ENCODE peak calls at places on chromosomes 4 and X, in four cellular contexts. J is aorta, A is WERI-Rb-1, N is RWPE1. T is an unnamed sample.

GRCh38 chr4:170705907-170706306 is 616.2 kb upstream of the AADAT start:
- DNase-seq in J (no peak), N (no peak), A (no peak), T (no peak)

GRCh38 chr4:165662341-165662740 is 210.7 kb upstream of the TLL1 start:
- DNase-seq in N (no peak), J (no peak), A (no peak), T (no peak)

GRCh38 chrX:42732506-42732905 is 45.5 kb downstream of the PPP1R2C start:
- DNase-seq in A (no peak), J (no peak), N (no peak), T (no peak)

GRCh38 chr4:4481394-4482000 is 60.4 kb downstream of the STX18 start:
- DNase-seq in A (no peak), J (no peak), N (no peak), T (no peak)

GRCh38 chr4:181312066-181312465 is 931.1 kb upstream of the TENM3 start:
- DNase-seq in N (no peak), J (no peak), A (no peak), T (no peak)

GRCh38 chr4:4726051-4726450 is 133.4 kb upstream of the MSX1 start:
- DNase-seq in J (no peak), A (no peak), N (no peak), T (no peak)

GRCh38 chr4:162241857-162242256 is 78.1 kb upstream of the FSTL5 start:
- DNase-seq in A (no peak), N (no peak), J (no peak), T (no peak)

GRCh38 chr4:139658185-139658584 is 7.4 kb upstream of the MGST2 start:
- DNase-seq in A (no peak), J (no peak), N (no peak), T (no peak)

GRCh38 chr4:186936496-186937375 is 213.1 kb upstream of the FAT1 start:
- DNase-seq in N (peak), A (no peak), J (no peak), T (no peak)

GRCh38 chr4:86918539-86919072 is 16.2 kb upstream of the AFF1 start:
- DNase-seq in J (no peak), N (no peak), A (no peak), T (no peak)

GRCh38 chrX:120499301-120500097 is 30.4 kb upstream of the LAMP2 start:
- DNase-seq in A (no peak), N (no peak), J (no peak), T (no peak)

GRCh38 chr4:98688416-98689290 is 30.2 kb upstream of the TSPAN5 start:
- DNase-seq in J (no peak), A (no peak), N (peak), T (peak)

GRCh38 chr4:143441678-143442077 is 71.8 kb upstream of the SMARCA5 start:
- DNase-seq in J (no peak), N (no peak), A (no peak), T (no peak)

GRCh38 chr4:153789741-153790651 is 1.1 kb upstream of the SFRP2 start:
- DNase-seq in J (no peak), A (no peak), N (no peak), T (no peak)

GRCh38 chr4:60683953-60684352 is 516.2 kb upstream of the ADGRL3 start:
- DNase-seq in A (no peak), J (no peak), N (no peak), T (no peak)

GRCh38 chr4:119068529-119068962 is 67.1 kb upstream of the MYOZ2 start:
- DNase-seq in A (no peak), N (peak), J (no peak), T (no peak)

GRCh38 chr4:15400911-15401671 is 26.7 kb upstream of the C1QTNF7 start:
- DNase-seq in A (no peak), J (peak), N (peak), T (peak)

GRCh38 chrX:123833387-123833786 is 26.5 kb upstream of the XIAP start:
- DNase-seq in A (peak), N (peak), J (no peak), T (peak)

GRCh38 chrX:72569786-72570185 is 2.9 kb downstream of the HDAC8 start:
- DNase-seq in A (no peak), N (peak), J (no peak), T (no peak)

GRCh38 chr4:148015058-148015457 is 283.2 kb downstream of the ARHGAP10 start:
- DNase-seq in J (no peak), N (no peak), A (no peak), T (no peak)

GRCh38 chr4:91958651-91959050 is 345.1 kb upstream of the GRID2 start:
- DNase-seq in J (no peak), A (no peak), N (no peak), T (no peak)

GRCh38 chr4:54554339-54554990 is 103.3 kb upstream of the KIT start:
- DNase-seq in A (no peak), N (no peak), J (no peak), T (no peak)

GRCh38 chrX:149497626-149498025 is 7.5 kb downstream of the IDS start:
- DNase-seq in A (no peak), N (peak), J (no peak), T (no peak)

GRCh38 chr4:79917246-79917645 is 155.8 kb downstream of the ANTXR2 start:
- DNase-seq in N (peak), J (peak), A (peak), T (peak)

GRCh38 chr4:112145326-112145819 is at the start of gene FAM241A:
- DNase-seq in A (peak), N (peak), J (peak), T (peak)

GRCh38 chrX:124338733-124339514 is 6.5 kb downstream of the TEX13D start:
- DNase-seq in J (no peak), A (no peak), N (no peak), T (no peak)

GRCh38 chr4:27360651-27361347 is 500.2 kb downstream of the STIM2 start:
- DNase-seq in A (no peak), N (peak), J (no peak), T (no peak)

GRCh38 chr4:182142146-182143085 is 100.8 kb upstream of the TENM3 start:
- DNase-seq in J (peak), A (peak), N (peak), T (no peak)

GRCh38 chr4:56410247-56410646 is 23.0 kb upstream of the AASDH start:
- DNase-seq in N (peak), A (peak), J (no peak), T (no peak)

DNA sequence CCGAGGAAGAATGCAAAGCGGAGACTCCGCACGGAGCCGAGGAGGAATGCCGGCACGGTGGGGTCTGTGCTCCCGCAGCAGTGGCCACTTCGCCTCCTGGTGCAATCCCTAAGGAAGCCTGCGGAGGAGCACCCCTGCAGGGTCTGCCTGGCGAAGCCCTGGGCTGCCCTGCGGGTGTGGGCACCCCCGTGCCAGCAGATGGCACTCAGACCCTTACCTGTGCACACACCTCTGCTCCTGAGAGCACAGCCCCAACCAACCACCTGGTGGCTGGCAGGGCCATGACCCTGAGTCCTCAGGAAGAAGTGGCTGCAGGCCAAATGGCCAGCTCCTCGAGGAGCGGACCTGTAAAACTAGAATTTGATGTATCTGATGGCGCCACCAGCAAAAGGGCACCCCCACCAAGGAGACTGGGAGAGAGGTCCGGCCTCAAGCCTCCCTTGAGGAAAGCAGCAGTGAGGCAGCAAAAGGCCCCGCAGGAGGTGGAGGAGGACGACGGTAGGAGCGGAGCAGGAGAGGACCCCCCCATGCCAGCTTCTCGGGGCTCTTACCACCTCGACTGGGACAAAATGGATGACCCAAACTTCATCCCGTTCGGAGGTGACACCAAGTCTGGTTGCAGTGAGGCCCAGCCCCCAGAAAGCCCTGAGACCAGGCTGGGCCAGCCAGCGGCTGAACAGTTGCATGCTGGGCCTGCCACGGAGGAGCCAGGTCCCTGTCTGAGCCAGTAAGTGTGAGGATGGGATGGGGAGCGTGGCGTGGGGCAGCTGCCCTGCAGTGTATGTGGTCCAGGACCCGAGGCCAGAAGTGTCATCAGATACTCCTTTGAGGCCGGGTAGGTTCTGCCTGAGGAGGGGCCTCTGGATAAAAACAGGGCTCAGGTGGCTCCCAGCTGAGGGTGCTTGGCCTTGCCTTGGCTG is 7.0 kb downstream of the TACC3 start:
- DNase-seq in J (peak), N (no peak), A (no peak), T (no peak)
- H3K27ac ChIP-seq in J (no peak), N (peak), A (no peak), T (no peak)

GRCh38 chr4:1209821-1210220 is 37.4 kb upstream of the SPON2 start:
- DNase-seq in A (peak), J (peak), N (no peak), T (no peak)
- H3K27ac ChIP-seq in A (peak), J (no peak), N (peak), T (no peak)

DNA sequence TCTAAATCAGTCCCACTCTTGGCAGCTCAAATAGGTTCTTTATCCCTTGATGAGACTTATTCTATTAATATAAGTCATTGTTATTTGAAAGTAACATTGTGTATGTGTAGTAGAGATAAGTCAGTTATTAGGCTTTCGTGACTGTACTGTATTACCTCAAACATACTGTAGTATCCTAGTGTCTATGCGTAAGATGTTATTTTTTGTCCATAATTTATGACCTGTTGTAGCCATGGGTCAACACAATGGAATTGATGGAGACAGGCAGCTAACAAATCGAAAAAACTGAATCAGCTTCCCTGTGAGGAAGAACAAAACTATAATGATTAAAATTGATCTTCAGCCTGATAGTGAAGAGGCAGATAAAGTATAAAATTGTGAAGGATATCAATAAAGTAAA is 41.8 kb downstream of the CLCN3 start:
- DNase-seq in J (no peak), N (no peak), A (no peak), T (no peak)
- H3K27ac ChIP-seq in J (no peak), N (no peak), A (no peak), T (no peak)

DNA sequence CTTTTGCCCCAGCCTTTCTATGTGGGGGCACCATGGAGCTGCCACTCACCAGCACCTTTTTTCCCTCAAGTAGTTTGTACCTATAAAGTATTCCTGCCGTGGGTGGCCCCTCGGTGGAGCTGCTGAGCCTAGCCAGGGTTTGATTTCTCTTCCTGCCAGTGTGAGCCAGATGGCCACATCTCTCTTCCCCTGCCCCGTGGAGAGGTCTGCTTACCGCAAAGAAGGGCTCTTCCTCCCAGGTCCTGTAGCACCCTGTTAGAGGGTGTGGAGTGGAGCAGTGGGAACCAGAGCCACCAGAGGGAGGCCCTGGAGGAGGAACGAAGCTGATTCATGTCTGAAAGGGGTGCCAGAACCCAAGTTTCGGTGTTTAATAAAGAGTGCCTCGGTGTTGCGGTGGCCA is 95.4 kb downstream of the PTTG2 start:
- DNase-seq in N (no peak), A (peak), J (no peak), T (no peak)
- H3K27ac ChIP-seq in N (peak), A (peak), J (no peak), T (no peak)

DNA sequence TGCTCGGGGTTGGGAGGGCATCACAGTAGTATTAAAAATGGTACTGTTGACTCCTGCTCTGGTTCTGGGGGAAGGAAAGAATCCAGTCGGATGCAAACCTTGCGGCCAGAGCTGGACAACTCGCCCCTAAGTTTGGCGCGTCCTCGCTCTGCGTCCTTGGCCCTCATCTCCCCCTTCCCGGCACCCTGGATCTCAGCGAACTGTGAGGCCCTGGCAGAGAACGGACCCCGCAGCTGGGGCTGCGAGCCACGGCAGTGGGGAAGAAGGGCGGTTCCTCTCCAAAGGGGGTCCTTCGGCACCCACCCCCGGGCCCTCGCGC is 14.0 kb downstream of the ARHGEF6 start:
- DNase-seq in J (no peak), A (no peak), N (no peak), T (no peak)
- H3K27ac ChIP-seq in J (peak), A (no peak), N (no peak), T (no peak)

GRCh38 chr4:142377345-142378091 is 468.6 kb downstream of the INPP4B start:
- DNase-seq in N (no peak), J (no peak), A (no peak), T (no peak)

GRCh38 chr4:142376204-142376603 is 469.9 kb downstream of the INPP4B start:
- DNase-seq in J (no peak), N (no peak), A (no peak), T (no peak)

GRCh38 chr4:142369141-142369540 is 477.0 kb downstream of the INPP4B start:
- DNase-seq in A (no peak), N (no peak), J (no peak), T (no peak)

GRCh38 chr4:142372570-142373300 is 473.4 kb downstream of the INPP4B start:
- DNase-seq in A (no peak), N (no peak), J (no peak), T (no peak)

GRCh38 chr4:142373610-142374009 is 472.5 kb downstream of the INPP4B start:
- DNase-seq in J (no peak), N (no peak), A (no peak), T (no peak)
- H3K27ac ChIP-seq in J (no peak), N (no peak), A (no peak), T (no peak)

GRCh38 chrX:69317721-69318120 is 152.5 kb upstream of the PJA1 start:
- DNase-seq in A (no peak), J (no peak), N (no peak), T (no peak)

GRCh38 chrX:69312141-69312670 is 147.0 kb upstream of the PJA1 start:
- DNase-seq in N (no peak), J (no peak), A (no peak), T (no peak)

GRCh38 chrX:69314436-69315348 is 149.4 kb upstream of the PJA1 start:
- DNase-seq in N (no peak), A (peak), J (no peak), T (no peak)

GRCh38 chrX:69309074-69309792 is 144.0 kb upstream of the PJA1 start:
- DNase-seq in J (no peak), A (no peak), N (no peak), T (no peak)

DNA sequence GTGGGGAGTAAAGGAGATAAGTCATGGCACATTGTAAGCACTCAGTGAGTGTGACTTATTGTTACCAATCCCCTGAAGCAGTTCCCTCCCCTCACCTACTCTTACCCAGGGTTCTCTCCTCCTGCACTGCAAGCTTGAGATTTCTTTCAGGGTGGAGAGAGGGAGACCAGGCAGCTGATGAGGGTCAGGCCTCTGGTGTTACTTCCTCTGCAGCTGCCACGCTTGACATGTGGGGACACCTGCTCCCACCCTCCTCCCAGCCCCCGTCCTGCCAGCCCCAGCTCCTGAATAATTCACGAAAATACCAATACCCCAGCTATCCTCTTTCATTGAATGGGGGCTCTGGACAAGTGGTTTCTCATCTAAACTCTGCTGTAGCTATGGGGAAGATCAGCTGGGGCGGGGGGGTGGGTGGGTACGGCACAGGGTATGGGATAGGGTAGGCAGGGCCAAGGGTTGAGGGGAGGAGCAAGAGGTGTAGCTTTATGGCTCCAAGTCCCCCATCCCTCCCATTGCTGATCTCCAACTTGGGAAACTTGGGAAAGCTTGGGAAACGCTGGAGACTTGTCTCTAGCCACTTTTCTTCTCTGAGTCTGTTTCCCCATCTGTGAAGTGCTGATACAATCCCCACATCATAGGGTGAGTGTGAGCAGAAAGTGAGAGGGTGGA is 148.5 kb upstream of the PJA1 start:
- DNase-seq in A (no peak), J (no peak), N (no peak), T (no peak)
- H3K27ac ChIP-seq in A (no peak), J (no peak), N (no peak), T (no peak)

GRCh38 chrX:105116541-105116940 is 104.0 kb downstream of the TEX13A start:
- DNase-seq in J (no peak), A (no peak), N (no peak), T (no peak)
- H3K27ac ChIP-seq in J (no peak), A (no peak), N (no peak), T (no peak)

DNA sequence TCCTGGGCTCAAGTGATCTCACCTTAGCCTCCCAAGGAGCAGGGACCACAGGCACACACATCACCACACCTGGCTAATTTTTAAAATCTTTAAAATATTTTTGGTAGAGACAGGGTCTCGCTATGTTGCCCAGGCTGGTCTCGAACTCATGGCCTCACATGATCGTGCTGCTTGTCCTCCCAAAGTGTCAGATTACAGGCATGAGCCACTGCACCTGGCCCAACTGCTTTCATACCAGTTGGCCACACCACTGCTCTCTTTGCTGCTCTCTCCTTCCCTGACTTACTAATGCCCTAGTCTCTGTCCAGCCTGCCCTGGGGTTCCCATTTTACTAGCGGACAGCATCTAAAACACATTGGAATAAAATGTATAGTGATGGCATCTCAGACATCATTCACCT is 67.1 kb downstream of the CLDN22 start:
- DNase-seq in N (no peak), A (no peak), J (no peak), T (no peak)
- H3K27ac ChIP-seq in N (no peak), A (no peak), J (no peak), T (no peak)